ENCODE peak calls at places on chromosome 20, in nine cellular contexts. Q, M, K, B, D, L, R, V and X are unnamed samples.

GRCh38 chr20:33418033-33418432 is 16.7 kb upstream of the CDK5RAP1 start:
- DNase-seq in Q (no peak), M (no peak), K (no peak), B (no peak), D (no peak), L (no peak), R (no peak), V (no peak), X (no peak)

GRCh38 chr20:57475388-57476072 is 49.4 kb downstream of the CTCFL start:
- DNase-seq in Q (no peak), M (no peak), K (no peak), B (no peak), D (no peak), L (no peak), R (no peak), V (no peak), X (no peak)

GRCh38 chr20:58709703-58710039 is 17.1 kb downstream of the NPEPL1 start:
- DNase-seq in Q (no peak), M (no peak), K (no peak), B (no peak), D (no peak), L (no peak), R (no peak), V (no peak), X (no peak)

GRCh38 chr20:13839421-13840092 is 54.7 kb downstream of the NDUFAF5 start:
- DNase-seq in Q (peak), M (peak), K (no peak), B (peak), D (peak), L (no peak), R (no peak), V (no peak), X (no peak)

GRCh38 chr20:3276400-3277015 is 37.5 kb upstream of the SLC4A11 start:
- DNase-seq in Q (peak), M (no peak), K (no peak), B (no peak), D (no peak), L (no peak), R (no peak), V (peak), X (no peak)

GRCh38 chr20:49276895-49277785 is 717 bp downstream of the ZNFX1 start:
- DNase-seq in Q (no peak), M (no peak), K (peak), B (no peak), D (no peak), L (no peak), R (peak), V (no peak), X (no peak)

GRCh38 chr20:48777005-48777404 is 50.8 kb downstream of the PREX1 start:
- DNase-seq in Q (no peak), M (no peak), K (no peak), B (no peak), D (no peak), L (no peak), R (no peak), V (no peak), X (no peak)

GRCh38 chr20:13772529-13772928 is 12.2 kb downstream of the ESF1 start:
- DNase-seq in Q (no peak), M (peak), K (no peak), B (no peak), D (no peak), L (no peak), R (no peak), V (no peak), X (no peak)

GRCh38 chr20:57255183-57255582 is 11.3 kb downstream of the BMP7 start:
- DNase-seq in Q (no peak), M (no peak), K (no peak), B (no peak), D (no peak), L (no peak), R (no peak), V (no peak), X (no peak)

GRCh38 chr20:62838511-62838910 is 21.7 kb downstream of the COL9A3 start:
- DNase-seq in Q (no peak), M (no peak), K (no peak), B (no peak), D (no peak), L (no peak), R (no peak), V (no peak), X (peak)

GRCh38 chr20:63008541-63009043 is 1.8 kb upstream of the BHLHE23 start:
- DNase-seq in Q (no peak), M (no peak), K (no peak), B (no peak), D (no peak), L (no peak), R (no peak), V (no peak), X (no peak)

GRCh38 chr20:47004179-47004578 is 109.5 kb downstream of the EYA2 start:
- DNase-seq in Q (no peak), M (no peak), K (no peak), B (no peak), D (no peak), L (no peak), R (no peak), V (no peak), X (no peak)

GRCh38 chr20:25051386-25052155 is 6.4 kb downstream of the ACSS1 start:
- DNase-seq in Q (no peak), M (no peak), K (no peak), B (no peak), D (no peak), L (no peak), R (no peak), V (no peak), X (no peak)

GRCh38 chr20:1934578-1935573 is 39.7 kb downstream of the SIRPA start:
- DNase-seq in Q (peak), M (peak), K (no peak), B (no peak), D (peak), L (no peak), R (no peak), V (no peak), X (no peak)

GRCh38 chr20:37954205-37954604 is 51.3 kb downstream of the VSTM2L start:
- DNase-seq in Q (no peak), M (no peak), K (no peak), B (no peak), D (no peak), L (no peak), R (no peak), V (no peak), X (no peak)

GRCh38 chr20:47429409-47429808 is 72.3 kb upstream of the NCOA3 start:
- DNase-seq in Q (no peak), M (no peak), K (no peak), B (no peak), D (no peak), L (no peak), R (no peak), V (no peak), X (no peak)

GRCh38 chr20:33437141-33437911 is 6.2 kb downstream of the SNTA1 start:
- DNase-seq in Q (peak), M (no peak), K (no peak), B (no peak), D (no peak), L (peak), R (no peak), V (no peak), X (no peak)

GRCh38 chr20:43893930-43894329 is 20.7 kb upstream of the TOX2 start:
- DNase-seq in Q (no peak), M (peak), K (no peak), B (no peak), D (no peak), L (no peak), R (no peak), V (no peak), X (no peak)

GRCh38 chr20:51221791-51222408 is 199.0 kb upstream of the KCNG1 start:
- DNase-seq in Q (no peak), M (peak), K (no peak), B (no peak), D (peak), L (no peak), R (no peak), V (no peak), X (no peak)

GRCh38 chr20:15917333-15917732 is 655.9 kb downstream of the KIF16B start:
- DNase-seq in Q (no peak), M (no peak), K (no peak), B (no peak), D (no peak), L (no peak), R (no peak), V (no peak), X (no peak)

GRCh38 chr20:49790077-49790798 is 22.4 kb upstream of the SLC9A8 start:
- DNase-seq in Q (no peak), M (peak), K (no peak), B (no peak), D (peak), L (no peak), R (no peak), V (no peak), X (no peak)

GRCh38 chr20:38242848-38243449 is 17.6 kb downstream of the KIAA1755 start:
- DNase-seq in Q (no peak), M (no peak), K (no peak), B (no peak), D (no peak), L (no peak), R (no peak), V (no peak), X (no peak)

GRCh38 chr20:44720617-44720993 is 5.4 kb downstream of the CCN5 start:
- DNase-seq in Q (peak), M (peak), K (no peak), B (peak), D (no peak), L (peak), R (no peak), V (no peak), X (no peak)

GRCh38 chr20:25692499-25692898 is 4.2 kb downstream of the ZNF337 start:
- DNase-seq in Q (no peak), M (no peak), K (no peak), B (no peak), D (no peak), L (no peak), R (no peak), V (no peak), X (no peak)

GRCh38 chr20:22684072-22684762 is 99.8 kb upstream of the FOXA2 start:
- DNase-seq in Q (peak), M (peak), K (no peak), B (peak), D (peak), L (peak), R (no peak), V (peak), X (peak)

GRCh38 chr20:51529758-51530157 is 12.8 kb downstream of the NFATC2 start:
- DNase-seq in Q (no peak), M (no peak), K (peak), B (no peak), D (no peak), L (no peak), R (peak), V (no peak), X (no peak)

GRCh38 chr20:32980131-32980941 is 23.9 kb downstream of the SUN5 start:
- DNase-seq in Q (no peak), M (no peak), K (no peak), B (no peak), D (no peak), L (peak), R (no peak), V (peak), X (no peak)

GRCh38 chr20:32442630-32443029 is 84.5 kb downstream of the ASXL1 start:
- DNase-seq in Q (no peak), M (no peak), K (no peak), B (no peak), D (no peak), L (no peak), R (no peak), V (no peak), X (no peak)

GRCh38 chr20:50052952-50053789 is 59.8 kb downstream of the UBE2V1 start:
- DNase-seq in Q (no peak), M (no peak), K (no peak), B (no peak), D (no peak), L (no peak), R (no peak), V (no peak), X (no peak)

GRCh38 chr20:50029697-50030428 is 47.1 kb downstream of the SNAI1 start:
- DNase-seq in Q (peak), M (peak), K (no peak), B (peak), D (peak), L (peak), R (no peak), V (no peak), X (no peak)

GRCh38 chr20:53647286-53647821 is 53.7 kb upstream of the ZNF217 start:
- DNase-seq in Q (no peak), M (no peak), K (no peak), B (no peak), D (no peak), L (no peak), R (no peak), V (no peak), X (no peak)

GRCh38 chr20:59821788-59822187 is 111.6 kb downstream of the SYCP2 start:
- DNase-seq in Q (no peak), M (no peak), K (no peak), B (no peak), D (no peak), L (no peak), R (no peak), V (no peak), X (no peak)

GRCh38 chr20:47274449-47275108 is 81.9 kb downstream of the ZMYND8 start:
- DNase-seq in Q (peak), M (peak), K (no peak), B (peak), D (peak), L (no peak), R (no peak), V (no peak), X (no peak)